ENCODE peak calls at places on chromosomes 6 and 20, in eight cellular contexts. One of them, this sample, is unnamed.

GRCh38 chr6:4759997-4760396 is 16.2 kb upstream of the CDYL start:
- DNase-seq in endothelial cell of umbilical vein: no peak
- DNase-seq in spleen: no peak
- DNase-seq in adrenal gland: no peak
- DNase-seq in HepG2: no peak
- DNase-seq in Peyer's patch: no peak
- DNase-seq in right lobe of liver: no peak
- DNase-seq in H1: no peak
- DNase-seq in this sample: no peak

GRCh38 chr6:117389227-117390057 is 36.3 kb downstream of the ROS1 start:
- DNase-seq in spleen: no peak
- DNase-seq in endothelial cell of umbilical vein: no peak
- DNase-seq in Peyer's patch: peak; percentile 56
- DNase-seq in H1: no peak
- DNase-seq in HepG2: peak; percentile 78
- DNase-seq in adrenal gland: no peak
- DNase-seq in right lobe of liver: no peak
- DNase-seq in this sample: no peak

GRCh38 chr6:73079611-73079955 is 145.7 kb downstream of the KHDC1L start:
- DNase-seq in endothelial cell of umbilical vein: no peak
- DNase-seq in HepG2: no peak
- DNase-seq in spleen: no peak
- DNase-seq in Peyer's patch: no peak
- DNase-seq in right lobe of liver: no peak
- DNase-seq in H1: no peak
- DNase-seq in adrenal gland: no peak
- DNase-seq in this sample: no peak

GRCh38 chr20:23255658-23256385 is 94.8 kb upstream of the NXT1 start:
- DNase-seq in endothelial cell of umbilical vein: peak; percentile 50
- DNase-seq in right lobe of liver: no peak
- DNase-seq in adrenal gland: no peak
- DNase-seq in spleen: no peak
- DNase-seq in H1: no peak
- DNase-seq in HepG2: no peak
- DNase-seq in Peyer's patch: no peak
- DNase-seq in this sample: peak; percentile 80

GRCh38 chr20:32482251-32483220 is 102.6 kb downstream of the NOL4L start:
- DNase-seq in Peyer's patch: peak; percentile 70
- DNase-seq in adrenal gland: no peak
- DNase-seq in right lobe of liver: peak; percentile 68
- DNase-seq in endothelial cell of umbilical vein: peak; percentile 35
- DNase-seq in H1: no peak
- DNase-seq in spleen: peak; percentile 93
- DNase-seq in HepG2: no peak
- DNase-seq in this sample: no peak

GRCh38 chr20:59082077-59082740 is 39.6 kb upstream of the PRELID3B start:
- DNase-seq in spleen: no peak
- DNase-seq in endothelial cell of umbilical vein: no peak
- DNase-seq in H1: no peak
- DNase-seq in right lobe of liver: no peak
- DNase-seq in Peyer's patch: no peak
- DNase-seq in HepG2: peak; percentile 30
- DNase-seq in adrenal gland: no peak
- DNase-seq in this sample: no peak

GRCh38 chr6:131255434-131255833 is 120.2 kb downstream of the AKAP7 start:
- DNase-seq in adrenal gland: no peak
- DNase-seq in spleen: no peak
- DNase-seq in HepG2: no peak
- DNase-seq in H1: no peak
- DNase-seq in endothelial cell of umbilical vein: no peak
- DNase-seq in Peyer's patch: no peak
- DNase-seq in right lobe of liver: no peak
- DNase-seq in this sample: no peak

GRCh38 chr20:25497586-25498279 is 87.6 kb downstream of the NINL start:
- DNase-seq in endothelial cell of umbilical vein: no peak
- DNase-seq in right lobe of liver: no peak
- DNase-seq in HepG2: no peak
- DNase-seq in spleen: no peak
- DNase-seq in Peyer's patch: no peak
- DNase-seq in adrenal gland: no peak
- DNase-seq in H1: no peak
- DNase-seq in this sample: no peak

GRCh38 chr6:1610497-1611321 is 994 bp downstream of the FOXC1 start:
- DNase-seq in adrenal gland: no peak
- DNase-seq in right lobe of liver: peak; percentile 45
- DNase-seq in HepG2: peak; percentile 27
- DNase-seq in H1: no peak
- DNase-seq in endothelial cell of umbilical vein: peak; percentile 56
- DNase-seq in Peyer's patch: no peak
- DNase-seq in spleen: no peak
- DNase-seq in this sample: no peak

GRCh38 chr6:148559848-148560433 is 186.9 kb upstream of the UST start:
- DNase-seq in HepG2: peak; percentile 39
- DNase-seq in right lobe of liver: peak; percentile 70
- DNase-seq in Peyer's patch: peak; percentile 83
- DNase-seq in spleen: peak; percentile 94
- DNase-seq in endothelial cell of umbilical vein: peak; percentile 64
- DNase-seq in H1: peak; percentile 21
- DNase-seq in adrenal gland: peak; percentile 74
- DNase-seq in this sample: peak; percentile 93

GRCh38 chr20:58149412-58150091 is 78.9 kb downstream of the ANKRD60 start:
- DNase-seq in Peyer's patch: no peak
- DNase-seq in H1: no peak
- DNase-seq in adrenal gland: no peak
- DNase-seq in spleen: no peak
- DNase-seq in right lobe of liver: no peak
- DNase-seq in endothelial cell of umbilical vein: no peak
- DNase-seq in HepG2: no peak
- DNase-seq in this sample: no peak

GRCh38 chr6:69622230-69622629 is 174.6 kb downstream of the LMBRD1 start:
- DNase-seq in spleen: no peak
- DNase-seq in adrenal gland: no peak
- DNase-seq in right lobe of liver: no peak
- DNase-seq in H1: no peak
- DNase-seq in endothelial cell of umbilical vein: no peak
- DNase-seq in Peyer's patch: no peak
- DNase-seq in HepG2: no peak
- DNase-seq in this sample: no peak

GRCh38 chr20:16476032-16476431 is 97.2 kb downstream of the KIF16B start:
- DNase-seq in adrenal gland: no peak
- DNase-seq in H1: no peak
- DNase-seq in right lobe of liver: no peak
- DNase-seq in spleen: no peak
- DNase-seq in endothelial cell of umbilical vein: peak; percentile 65
- DNase-seq in HepG2: peak; percentile 76
- DNase-seq in Peyer's patch: no peak
- DNase-seq in this sample: no peak

GRCh38 chr6:37137881-37138568 is 31.9 kb upstream of the PIM1 start:
- DNase-seq in endothelial cell of umbilical vein: no peak
- DNase-seq in right lobe of liver: no peak
- DNase-seq in HepG2: peak; percentile 74
- DNase-seq in adrenal gland: no peak
- DNase-seq in spleen: no peak
- DNase-seq in Peyer's patch: no peak
- DNase-seq in H1: peak; percentile 93
- DNase-seq in this sample: no peak

GRCh38 chr20:17806739-17807441 is 107.1 kb downstream of the BANF2 start:
- DNase-seq in Peyer's patch: no peak
- DNase-seq in right lobe of liver: peak; percentile 69
- DNase-seq in adrenal gland: peak; percentile 59
- DNase-seq in endothelial cell of umbilical vein: peak; percentile 48
- DNase-seq in H1: no peak
- DNase-seq in HepG2: no peak
- DNase-seq in spleen: no peak
- DNase-seq in this sample: no peak

GRCh38 chr6:93419304-93420162 is at the start of gene EPHA7:
- DNase-seq in adrenal gland: peak; percentile 85
- DNase-seq in HepG2: no peak
- DNase-seq in H1: peak; percentile 94
- DNase-seq in Peyer's patch: peak; percentile 86
- DNase-seq in right lobe of liver: peak; percentile 76
- DNase-seq in endothelial cell of umbilical vein: peak; percentile 93
- DNase-seq in spleen: peak; percentile 90
- DNase-seq in this sample: peak; percentile 96

GRCh38 chr6:107621216-107621940 is 131.5 kb downstream of the SOBP start:
- DNase-seq in endothelial cell of umbilical vein: no peak
- DNase-seq in spleen: no peak
- DNase-seq in Peyer's patch: no peak
- DNase-seq in adrenal gland: no peak
- DNase-seq in H1: no peak
- DNase-seq in HepG2: no peak
- DNase-seq in right lobe of liver: no peak
- DNase-seq in this sample: no peak

GRCh38 chr20:25739615-25740320 is 43.1 kb upstream of the ZNF337 start:
- DNase-seq in H1: no peak
- DNase-seq in HepG2: no peak
- DNase-seq in adrenal gland: no peak
- DNase-seq in endothelial cell of umbilical vein: peak; percentile 32
- DNase-seq in right lobe of liver: no peak
- DNase-seq in Peyer's patch: no peak
- DNase-seq in spleen: no peak
- DNase-seq in this sample: no peak

GRCh38 chr20:36579996-36580545 is 6.7 kb downstream of the TGIF2 start:
- DNase-seq in endothelial cell of umbilical vein: peak; percentile 25
- DNase-seq in right lobe of liver: no peak
- DNase-seq in HepG2: no peak
- DNase-seq in adrenal gland: no peak
- DNase-seq in H1: no peak
- DNase-seq in Peyer's patch: no peak
- DNase-seq in spleen: no peak
- DNase-seq in this sample: no peak

GRCh38 chr20:42218566-42218965 is 600.4 kb upstream of the CHD6 start:
- DNase-seq in right lobe of liver: no peak
- DNase-seq in adrenal gland: no peak
- DNase-seq in endothelial cell of umbilical vein: no peak
- DNase-seq in HepG2: no peak
- DNase-seq in spleen: no peak
- DNase-seq in Peyer's patch: no peak
- DNase-seq in H1: no peak
- DNase-seq in this sample: no peak

GRCh38 chr20:60294627-60295026 is 336.4 kb downstream of the CDH26 start:
- DNase-seq in Peyer's patch: no peak
- DNase-seq in H1: no peak
- DNase-seq in spleen: no peak
- DNase-seq in HepG2: no peak
- DNase-seq in right lobe of liver: no peak
- DNase-seq in adrenal gland: no peak
- DNase-seq in endothelial cell of umbilical vein: no peak
- DNase-seq in this sample: no peak

GRCh38 chr20:45860573-45861011 is 3.2 kb downstream of the ZSWIM3 start:
- DNase-seq in endothelial cell of umbilical vein: no peak
- DNase-seq in right lobe of liver: no peak
- DNase-seq in Peyer's patch: no peak
- DNase-seq in HepG2: no peak
- DNase-seq in adrenal gland: no peak
- DNase-seq in H1: no peak
- DNase-seq in spleen: no peak
- DNase-seq in this sample: no peak

GRCh38 chr6:14612016-14612415 is 494.4 kb downstream of the CD83 start:
- DNase-seq in right lobe of liver: no peak
- DNase-seq in endothelial cell of umbilical vein: no peak
- DNase-seq in HepG2: no peak
- DNase-seq in adrenal gland: no peak
- DNase-seq in H1: no peak
- DNase-seq in spleen: no peak
- DNase-seq in Peyer's patch: no peak
- DNase-seq in this sample: no peak

GRCh38 chr6:11276228-11276627 is 43.8 kb upstream of the NEDD9 start:
- DNase-seq in endothelial cell of umbilical vein: no peak
- DNase-seq in Peyer's patch: no peak
- DNase-seq in adrenal gland: no peak
- DNase-seq in H1: no peak
- DNase-seq in right lobe of liver: no peak
- DNase-seq in HepG2: no peak
- DNase-seq in spleen: no peak
- DNase-seq in this sample: no peak
- H3K4me1 ChIP-seq in endothelial cell of umbilical vein: peaks cover 12% of the 10 kb centered on the region
- H3K4me1 ChIP-seq in Peyer's patch: peaks cover 26% of the 10 kb centered on the region
- H3K4me1 ChIP-seq in adrenal gland: no peaks in the 10 kb centered on the region
- H3K4me1 ChIP-seq in H1: peaks cover 4% of the 10 kb centered on the region
- H3K4me1 ChIP-seq in right lobe of liver: no peaks in the 10 kb centered on the region
- H3K4me1 ChIP-seq in HepG2: peaks cover 70% of the 10 kb centered on the region
- H3K4me1 ChIP-seq in spleen: peaks cover 46% of the 10 kb centered on the region
- H3K4me1 ChIP-seq in this sample: no peaks in the 10 kb centered on the region

GRCh38 chr20:47311967-47312681 is 44.4 kb downstream of the ZMYND8 start:
- DNase-seq in right lobe of liver: no peak
- DNase-seq in endothelial cell of umbilical vein: no peak
- DNase-seq in adrenal gland: no peak
- DNase-seq in Peyer's patch: no peak
- DNase-seq in H1: no peak
- DNase-seq in spleen: no peak
- DNase-seq in HepG2: no peak
- DNase-seq in this sample: no peak
- TF ChIP-seq POLR2A in right lobe of liver: no peak
- TF ChIP-seq POLR2A in endothelial cell of umbilical vein: no peak
- TF ChIP-seq POLR2A in adrenal gland: no peak
- TF ChIP-seq POLR2A in Peyer's patch: no peak
- TF ChIP-seq POLR2A in H1: no peak
- TF ChIP-seq POLR2A in spleen: no peak
- TF ChIP-seq POLR2A in HepG2: no peak
- TF ChIP-seq POLR2A in this sample: no peak

DNA sequence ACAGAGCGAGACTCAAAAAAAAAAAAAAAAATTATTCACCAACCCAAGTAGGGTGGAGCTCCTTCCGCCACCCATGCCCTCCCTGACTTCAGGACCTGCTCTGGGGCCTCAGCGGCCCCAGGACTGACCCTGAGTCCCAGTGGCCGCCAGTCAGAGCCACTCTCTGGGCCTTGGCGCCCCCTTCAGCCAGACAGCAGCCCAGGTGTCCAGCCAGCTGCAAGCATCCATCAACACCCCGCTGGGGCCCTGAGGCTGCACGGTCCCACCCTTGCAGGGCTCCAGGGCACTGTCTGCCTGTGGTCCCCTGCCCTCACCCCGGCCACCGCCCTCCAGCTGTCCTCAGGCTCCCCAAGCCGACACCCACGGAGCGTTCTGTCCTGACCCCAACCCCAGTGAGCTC is 11.4 kb upstream of the KCNQ2 start:
- DNase-seq in Peyer's patch: no peak
- DNase-seq in adrenal gland: no peak
- DNase-seq in HepG2: no peak
- DNase-seq in endothelial cell of umbilical vein: no peak
- DNase-seq in right lobe of liver: no peak
- DNase-seq in spleen: no peak
- DNase-seq in H1: no peak
- DNase-seq in this sample: no peak
- H3K4me3 ChIP-seq in Peyer's patch: no peak overlapping the region
- H3K4me3 ChIP-seq in adrenal gland: no peak overlapping the region
- H3K4me3 ChIP-seq in HepG2: no peak overlapping the region
- H3K4me3 ChIP-seq in endothelial cell of umbilical vein: no peak overlapping the region
- H3K4me3 ChIP-seq in right lobe of liver: no peak overlapping the region
- H3K4me3 ChIP-seq in spleen: no peak overlapping the region
- H3K4me3 ChIP-seq in H1: no peak overlapping the region
- H3K4me3 ChIP-seq in this sample: no peak overlapping the region

DNA sequence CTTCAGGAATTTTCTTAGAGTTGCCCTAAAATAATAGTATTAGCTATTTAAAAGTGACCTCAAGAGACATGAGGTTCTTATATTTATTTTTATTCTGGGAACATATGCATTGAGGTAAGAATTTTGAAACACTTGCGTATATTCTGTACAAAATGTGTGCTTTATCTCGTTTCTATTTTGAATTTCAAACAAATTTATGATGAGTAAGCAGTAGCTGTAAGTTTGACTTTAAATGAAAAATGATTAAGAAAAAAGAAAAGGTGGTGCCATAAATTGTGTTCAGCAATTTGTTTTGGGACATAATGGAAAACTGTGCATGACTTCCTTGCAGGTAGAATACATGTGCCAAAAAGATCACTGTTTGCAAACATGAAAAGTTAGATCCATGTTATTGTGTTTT is 433.1 kb upstream of the PLCB4 start:
- DNase-seq in Peyer's patch: no peak
- DNase-seq in endothelial cell of umbilical vein: no peak
- DNase-seq in HepG2: no peak
- DNase-seq in right lobe of liver: no peak
- DNase-seq in H1: no peak
- DNase-seq in spleen: no peak
- DNase-seq in adrenal gland: no peak
- DNase-seq in this sample: no peak
- H3K4me1 ChIP-seq in Peyer's patch: no peaks in the 10 kb centered on the region
- H3K4me1 ChIP-seq in endothelial cell of umbilical vein: peaks cover 4% of the 10 kb centered on the region
- H3K4me1 ChIP-seq in HepG2: no peaks in the 10 kb centered on the region
- H3K4me1 ChIP-seq in right lobe of liver: no peaks in the 10 kb centered on the region
- H3K4me1 ChIP-seq in H1: no peaks in the 10 kb centered on the region
- H3K4me1 ChIP-seq in spleen: no peaks in the 10 kb centered on the region
- H3K4me1 ChIP-seq in adrenal gland: no peaks in the 10 kb centered on the region
- H3K4me1 ChIP-seq in this sample: no peaks in the 10 kb centered on the region

This sample was measured in esophagus muscularis mucosa.